ENCODE peak calls at places on chromosomes 13 and 19, in eight cellular contexts. Q, A, O, X, U, E, L and K are unnamed samples. For H3K4me1, the result is how much of the 10 kb centered on the place peaks cover.

GRCh38 chr13:50415428-50415827 is 400.2 kb downstream of the KCNRG start:
- DNase-seq in U (no peak), L (no peak), X (no peak), O (no peak), Q (no peak), E (no peak), A (no peak), K (no peak)

GRCh38 chr19:18776288-18776594 is 14.9 kb downstream of the COMP start:
- DNase-seq in U (no peak), X (no peak), E (no peak), Q (no peak), A (no peak), L (no peak), O (no peak), K (no peak)

GRCh38 chr19:14349426-14349825 is 31.8 kb upstream of the ADGRE5 start:
- DNase-seq in Q (no peak), L (no peak), E (no peak), X (no peak), A (no peak), O (no peak), U (no peak), K (no peak)

GRCh38 chr13:81872581-81872980 is 1531.7 kb upstream of the SPRY2 start:
- DNase-seq in A (no peak), X (no peak), L (no peak), U (no peak), O (no peak), E (no peak), Q (no peak), K (no peak)

GRCh38 chr19:57103573-57104277 is 16.1 kb upstream of the USP29 start:
- DNase-seq in E (peak), X (no peak), L (peak), O (peak), A (peak), U (peak), Q (peak), K (peak)

GRCh38 chr19:45217193-45217956 is 27.8 kb downstream of the EXOC3L2 start:
- DNase-seq in L (no peak), U (no peak), O (no peak), Q (no peak), X (peak), A (no peak), E (no peak), K (no peak)

GRCh38 chr13:109869312-109870237 is 83.2 kb upstream of the IRS2 start:
- DNase-seq in A (peak), L (peak), Q (peak), U (peak), E (peak), O (peak), X (peak), K (peak)

GRCh38 chr13:68749801-68750200 is 1357.8 kb upstream of the ATXN8OS start:
- DNase-seq in L (no peak), U (no peak), O (no peak), E (no peak), Q (no peak), X (no peak), A (no peak), K (no peak)

GRCh38 chr19:9818175-9818733 is 625 bp downstream of the FBXL12 start:
- DNase-seq in X (no peak), A (no peak), O (no peak), U (no peak), E (no peak), Q (no peak), L (no peak), K (no peak)

GRCh38 chr19:1293782-1294621 is 8.3 kb downstream of the EFNA2 start:
- DNase-seq in A (no peak), L (no peak), O (no peak), E (no peak), Q (no peak), X (peak), U (no peak), K (no peak)
- H3K4me3 ChIP-seq in A (no peak), L (no peak), O (no peak), E (no peak), Q (no peak), X (no peak), U (no peak), K (no peak)

GRCh38 chr19:12610540-12611360 is at the start of the genes ZNF490 and ZNF791:
- DNase-seq in A (peak), Q (peak), U (peak), E (peak), X (peak), O (peak), L (peak), K (peak)
- TF ChIP-seq CTCF in A (no peak), Q (no peak), U (no peak), E (no peak), X (no peak), O (no peak), L (no peak), K (no peak)

GRCh38 chr19:35315883-35316282 is 13.1 kb upstream of the CD22 start:
- DNase-seq in A (no peak), O (no peak), Q (no peak), L (no peak), X (no peak), E (no peak), U (no peak), K (no peak)
- H3K4me1 ChIP-seq in A (under half), O (under half), Q (under half), L (under half), X (under half), E (under half), U (under half), K (under half)

GRCh38 chr13:58528351-58528750 is 896.8 kb downstream of the PCDH17 start:
- DNase-seq in L (no peak), Q (no peak), O (no peak), X (peak), E (no peak), A (no peak), U (no peak), K (no peak)
- H3K4me3 ChIP-seq in L (no peak), Q (no peak), O (no peak), X (no peak), E (no peak), A (no peak), U (no peak), K (no peak)

DNA sequence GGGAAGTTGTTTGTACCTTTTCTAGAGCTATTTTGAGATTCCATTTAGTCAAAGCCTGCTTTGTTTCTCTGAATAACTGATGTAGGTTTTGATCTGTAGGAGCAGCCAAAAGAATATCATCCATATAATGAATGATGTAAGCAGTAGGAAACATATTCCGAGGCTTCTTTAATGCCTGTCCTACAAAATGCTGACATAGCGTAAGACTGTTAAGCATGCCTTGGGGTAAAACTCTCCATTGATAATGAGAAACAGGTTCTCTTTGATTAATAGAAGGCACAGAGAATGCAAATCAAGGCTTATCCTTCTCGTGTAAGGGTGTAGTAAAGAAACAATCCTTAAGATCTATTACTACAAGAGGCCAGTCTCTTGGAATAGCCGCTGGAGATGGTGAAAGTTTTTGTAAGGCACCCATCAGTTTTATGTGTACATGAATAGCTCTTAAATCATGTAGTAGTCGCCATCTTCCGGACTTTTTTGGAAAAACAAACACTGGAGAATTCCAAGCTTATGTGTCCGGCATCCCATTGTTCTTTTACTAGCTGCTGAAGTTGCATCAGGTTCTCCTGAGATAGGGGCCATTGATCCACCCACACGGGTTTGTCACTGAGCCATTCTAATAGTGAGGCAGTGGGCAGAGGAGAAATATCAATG is 13.5 kb downstream of the FPR3 start:
- DNase-seq in U (no peak), X (no peak), O (no peak), L (no peak), Q (no peak), E (peak), A (no peak), K (no peak)
- TF ChIP-seq CTCF in U (no peak), X (no peak), O (peak), L (no peak), Q (no peak), E (peak), A (no peak), K (no peak)

DNA sequence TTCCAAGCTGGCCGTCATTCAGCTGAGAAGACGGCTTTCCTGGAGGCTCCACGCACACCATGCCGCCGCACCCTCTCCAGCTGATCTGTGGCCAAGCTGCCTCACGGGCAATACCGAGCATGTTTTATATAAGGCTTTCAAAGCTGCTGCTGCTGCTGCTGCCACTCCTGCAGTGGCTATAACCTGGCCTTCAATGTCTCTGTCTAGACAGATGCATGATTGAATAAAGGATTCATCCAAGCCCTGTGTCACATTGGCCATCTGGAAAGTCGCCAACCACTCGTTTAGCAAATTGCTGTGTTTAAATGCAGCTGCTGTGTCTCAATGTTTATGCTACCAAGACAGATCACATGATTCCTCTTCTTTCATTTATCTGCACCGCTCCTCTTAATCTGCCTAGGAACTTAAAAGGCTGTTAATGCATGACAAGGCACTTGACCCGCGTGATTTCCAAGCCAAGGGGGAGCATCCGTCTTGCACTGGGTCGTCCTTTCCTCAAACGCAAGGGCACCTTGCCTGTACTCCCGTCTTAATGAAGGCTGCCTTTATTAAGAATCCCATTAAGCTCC is 114.3 kb downstream of the TEX26 start:
- DNase-seq in X (peak), Q (no peak), A (peak), U (no peak), E (peak), L (peak), O (peak), K (no peak)
- H3K4me1 ChIP-seq in X (under half), Q (under half), A (under half), U (under half), E (under half), L (under half), O (under half), K (under half)